ENCODE peak calls at places on chromosomes 16 and 17, in ten cellular contexts. W is stimulated activated CD8-positive, alpha-beta memory T cell treated with anti-CD3 and anti-CD28 coated beads, Interleukin-2, amount 100 ng/mL, for 1 hour; L is CD4-positive, alpha-beta memory T cell; Y is neural crest cell; F is NCI-H748 treated with DMSO at 0.1 percent for 48 hours; M is T-helper 17 cell; K is T-cell; N is Kasumi-1; R is aorta; B is HEK293T. Z is an unnamed sample.

GRCh38 chr17:4854181-4854681 is 21.1 kb downstream of the MINK1 start:
- DNase-seq in W (no peak), L (no peak), Y (no peak), F (no peak), M (no peak), K (no peak), N (no peak), R (no peak), B (no peak), Z (no peak)

GRCh38 chr17:43556292-43556691 is 10.2 kb upstream of the ETV4 start:
- DNase-seq in W (no peak), L (no peak), Y (no peak), F (no peak), M (no peak), K (no peak), N (no peak), R (peak), B (no peak), Z (peak)

GRCh38 chr17:76911299-76912007 is 43.2 kb downstream of the MGAT5B start:
- DNase-seq in W (no peak), L (no peak), Y (no peak), F (no peak), M (no peak), K (no peak), N (no peak), R (peak), B (no peak), Z (no peak)

GRCh38 chr17:45016823-45017222 is 34.6 kb downstream of the DCAKD start:
- DNase-seq in W (no peak), L (no peak), Y (no peak), F (no peak), M (no peak), K (no peak), N (peak), R (no peak), B (no peak), Z (no peak)

GRCh38 chr17:65173284-65173793 is 36.2 kb downstream of the RGS9 start:
- DNase-seq in W (peak), L (peak), Y (no peak), F (no peak), M (peak), K (peak), N (peak), R (peak), B (no peak), Z (peak)

GRCh38 chr17:17582372-17582771 is 9.1 kb downstream of the PEMT start:
- DNase-seq in W (no peak), L (no peak), Y (no peak), F (no peak), M (no peak), K (no peak), N (no peak), R (no peak), B (no peak), Z (no peak)

GRCh38 chr16:83915491-83915890 is 16.6 kb downstream of the MLYCD start:
- DNase-seq in W (no peak), L (no peak), Y (no peak), F (no peak), M (no peak), K (no peak), N (no peak), R (no peak), B (no peak), Z (no peak)

GRCh38 chr16:46920402-46921068 is 36.4 kb downstream of the GPT2 start:
- DNase-seq in W (no peak), L (no peak), Y (no peak), F (no peak), M (no peak), K (no peak), N (no peak), R (no peak), B (no peak), Z (no peak)

GRCh38 chr16:2229091-2229490 is 5.7 kb downstream of the E4F1 start:
- DNase-seq in W (no peak), L (no peak), Y (no peak), F (no peak), M (no peak), K (no peak), N (no peak), R (no peak), B (no peak), Z (no peak)

GRCh38 chr17:13885953-13886889 is 183.1 kb upstream of the COX10 start:
- DNase-seq in W (no peak), L (no peak), Y (no peak), F (no peak), M (no peak), K (no peak), N (no peak), R (no peak), B (no peak), Z (peak)

GRCh38 chr17:51119415-51120356 is 982 bp downstream of the SPAG9 start:
- DNase-seq in W (peak), L (peak), Y (peak), F (peak), M (peak), K (peak), N (peak), R (peak), B (peak), Z (peak)

GRCh38 chr17:75894049-75894742 is 2.6 kb downstream of the TRIM65 start:
- DNase-seq in W (no peak), L (no peak), Y (no peak), F (no peak), M (no peak), K (no peak), N (no peak), R (no peak), B (no peak), Z (no peak)

Z was measured in RPMI7951.